ENCODE peak calls at places on chromosomes 4 and X, in four cellular contexts. One of them, this sample, is unnamed. For H3K36me3, the result is how much of the 10 kb centered on the place peaks cover.

GRCh38 chr4:184812651-184813181 is 13.1 kb downstream of the ACSL1 start:
- DNase-seq in left lung: no peak
- DNase-seq in endothelial cell of umbilical vein: no peak
- DNase-seq in OCI-LY7: no peak
- DNase-seq in this sample: no peak

GRCh38 chrX:53071604-53072417 is 10.4 kb upstream of the TSPYL2 start:
- DNase-seq in left lung: no peak
- DNase-seq in endothelial cell of umbilical vein: peak
- DNase-seq in OCI-LY7: peak
- DNase-seq in this sample: peak

GRCh38 chr4:136320471-136320813 is 1211.9 kb downstream of the PCDH18 start:
- DNase-seq in left lung: no peak
- DNase-seq in endothelial cell of umbilical vein: no peak
- DNase-seq in OCI-LY7: no peak
- DNase-seq in this sample: no peak

GRCh38 chr4:73705056-73705432 is 35.3 kb upstream of the CXCL8 start:
- DNase-seq in left lung: no peak
- DNase-seq in endothelial cell of umbilical vein: peak
- DNase-seq in OCI-LY7: no peak
- DNase-seq in this sample: no peak

GRCh38 chr4:24973471-24974251 is 57.1 kb downstream of the LGI2 start:
- DNase-seq in left lung: peak
- DNase-seq in endothelial cell of umbilical vein: no peak
- DNase-seq in OCI-LY7: no peak
- DNase-seq in this sample: no peak

GRCh38 chrX:8548446-8548845 is 83.8 kb downstream of the VCX3B start:
- DNase-seq in left lung: no peak
- DNase-seq in endothelial cell of umbilical vein: no peak
- DNase-seq in OCI-LY7: no peak
- DNase-seq in this sample: no peak

GRCh38 chrX:120358687-120359086 is 3.2 kb upstream of the ATP1B4 start:
- DNase-seq in left lung: no peak
- DNase-seq in endothelial cell of umbilical vein: no peak
- DNase-seq in OCI-LY7: no peak
- DNase-seq in this sample: no peak

GRCh38 chrX:100635989-100636320 is 651 bp downstream of the TSPAN6 start:
- DNase-seq in left lung: no peak
- DNase-seq in endothelial cell of umbilical vein: no peak
- DNase-seq in OCI-LY7: no peak
- DNase-seq in this sample: no peak

GRCh38 chr4:139312552-139313332 is 10.5 kb upstream of the NDUFC1 start:
- DNase-seq in left lung: no peak
- DNase-seq in endothelial cell of umbilical vein: no peak
- DNase-seq in OCI-LY7: peak
- DNase-seq in this sample: no peak

DNA sequence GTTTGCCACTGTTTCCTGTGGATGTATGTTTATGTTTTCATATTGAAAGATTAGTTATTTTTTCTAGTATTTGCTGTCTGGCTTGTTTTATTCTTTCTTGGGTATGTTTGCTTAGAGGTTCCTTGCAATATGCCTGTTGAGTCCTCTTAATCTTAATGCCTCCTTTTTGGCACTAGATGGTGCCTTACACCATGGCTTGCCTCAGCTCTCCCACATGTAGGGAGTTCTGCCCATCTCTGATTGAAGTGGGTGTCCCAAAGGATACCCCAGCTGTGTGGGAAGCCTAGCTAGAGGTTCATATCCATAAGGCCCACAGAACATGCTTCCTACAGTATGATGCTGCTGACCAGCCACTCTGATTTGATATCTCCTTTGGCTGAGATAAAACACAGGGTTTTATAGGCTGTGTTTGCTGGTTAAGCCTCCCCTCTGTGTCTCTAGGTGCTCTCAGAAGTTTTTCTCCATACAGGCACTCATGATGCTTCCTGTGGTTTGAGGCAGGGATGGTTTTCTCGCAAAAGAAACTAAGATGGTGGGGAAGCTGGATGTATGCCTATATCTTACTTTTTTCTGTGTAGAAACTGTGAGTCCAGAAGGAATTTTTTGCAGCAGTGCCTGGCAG is 162.4 kb downstream of the ASB9 start:
- DNase-seq in left lung: no peak
- DNase-seq in endothelial cell of umbilical vein: no peak
- DNase-seq in OCI-LY7: no peak
- DNase-seq in this sample: no peak
- TF ChIP-seq CTCF in left lung: no peak
- TF ChIP-seq CTCF in endothelial cell of umbilical vein: no peak
- TF ChIP-seq CTCF in OCI-LY7: no peak
- TF ChIP-seq CTCF in this sample: peak

GRCh38 chrX:37786666-37787337 is 6.9 kb downstream of the CYBB start:
- DNase-seq in left lung: no peak
- DNase-seq in endothelial cell of umbilical vein: no peak
- DNase-seq in OCI-LY7: peak
- DNase-seq in this sample: peak
- H3K4me3 ChIP-seq in left lung: no peak
- H3K4me3 ChIP-seq in endothelial cell of umbilical vein: no peak
- H3K4me3 ChIP-seq in OCI-LY7: peak
- H3K4me3 ChIP-seq in this sample: no peak

GRCh38 chr4:6873792-6874461 is 35.7 kb upstream of the TBC1D14 start:
- DNase-seq in left lung: peak
- DNase-seq in endothelial cell of umbilical vein: peak
- DNase-seq in OCI-LY7: peak
- DNase-seq in this sample: peak

GRCh38 chr4:6873291-6873690 is 36.3 kb upstream of the TBC1D14 start:
- DNase-seq in left lung: no peak
- DNase-seq in endothelial cell of umbilical vein: peak
- DNase-seq in OCI-LY7: no peak
- DNase-seq in this sample: no peak

GRCh38 chr4:6868386-6868785 is 41.2 kb upstream of the TBC1D14 start:
- DNase-seq in left lung: no peak
- DNase-seq in endothelial cell of umbilical vein: no peak
- DNase-seq in OCI-LY7: no peak
- DNase-seq in this sample: no peak

GRCh38 chr4:6875431-6875831 is 34.2 kb upstream of the TBC1D14 start:
- DNase-seq in left lung: peak
- DNase-seq in endothelial cell of umbilical vein: no peak
- DNase-seq in OCI-LY7: peak
- DNase-seq in this sample: no peak

GRCh38 chr4:6869944-6870343 is 39.7 kb upstream of the TBC1D14 start:
- DNase-seq in left lung: no peak
- DNase-seq in endothelial cell of umbilical vein: no peak
- DNase-seq in OCI-LY7: no peak
- DNase-seq in this sample: no peak
- H3K36me3 ChIP-seq in left lung: half or more
- H3K36me3 ChIP-seq in endothelial cell of umbilical vein: under half
- H3K36me3 ChIP-seq in OCI-LY7: under half
- H3K36me3 ChIP-seq in this sample: under half

GRCh38 chr4:6191448-6192130 is 8.8 kb downstream of the JAKMIP1 start:
- DNase-seq in left lung: no peak
- DNase-seq in endothelial cell of umbilical vein: no peak
- DNase-seq in OCI-LY7: no peak
- DNase-seq in this sample: no peak
- TF ChIP-seq CTCF in left lung: no peak
- TF ChIP-seq CTCF in endothelial cell of umbilical vein: no peak
- TF ChIP-seq CTCF in OCI-LY7: no peak
- TF ChIP-seq CTCF in this sample: no peak

GRCh38 chrX:131778269-131779218 is 234.7 kb downstream of the OR13H1 start:
- DNase-seq in left lung: peak
- DNase-seq in endothelial cell of umbilical vein: no peak
- DNase-seq in OCI-LY7: no peak
- DNase-seq in this sample: peak
- H3K4me3 ChIP-seq in left lung: peak
- H3K4me3 ChIP-seq in endothelial cell of umbilical vein: no peak
- H3K4me3 ChIP-seq in OCI-LY7: no peak
- H3K4me3 ChIP-seq in this sample: peak

GRCh38 chr4:2636331-2636730 is 99.9 kb downstream of the FAM193A start:
- DNase-seq in left lung: no peak
- DNase-seq in endothelial cell of umbilical vein: no peak
- DNase-seq in OCI-LY7: no peak
- DNase-seq in this sample: no peak
- H3K36me3 ChIP-seq in left lung: half or more
- H3K36me3 ChIP-seq in endothelial cell of umbilical vein: under half
- H3K36me3 ChIP-seq in OCI-LY7: half or more
- H3K36me3 ChIP-seq in this sample: under half

This sample was measured in GM06990.